ENCODE peak calls at places on chromosomes 12 and 14, in six cellular contexts. Q is MM.1S, J is GM23248, H is HCT116, L is GM23338, K is SK-N-SH. M is an unnamed sample.

GRCh38 chr12:99154264-99154982 is 493.1 kb upstream of the GARIN6 start:
- DNase-seq in K (no peak), L (peak; percentile 40), Q (no peak), H (no peak), J (no peak), M (no peak)

GRCh38 chr14:104801284-104802119 is 601 bp downstream of the ZBTB42 start:
- DNase-seq in H (no peak), J (no peak), K (peak; percentile 41), Q (no peak), L (no peak), M (peak; percentile 8)

GRCh38 chr12:67910360-67911292 is 78.6 kb upstream of the IFNG-AS1 start:
- DNase-seq in K (no peak), Q (no peak), H (no peak), J (peak; percentile 95), L (no peak), M (peak; percentile 97)

GRCh38 chr12:34166427-34167060 is 144.2 kb downstream of the ALG10 start:
- DNase-seq in L (no peak), Q (no peak), K (peak; percentile 4), H (no peak), J (no peak), M (no peak)

GRCh38 chr12:22018860-22019259 is 27.2 kb upstream of the CMAS start:
- DNase-seq in Q (peak; percentile 33), J (peak; percentile 23), H (no peak), L (no peak), K (no peak), M (peak; percentile 30)

GRCh38 chr14:95211721-95212504 is 54.6 kb upstream of the DICER1 start:
- DNase-seq in L (no peak), K (no peak), Q (no peak), J (no peak), H (no peak), M (no peak)

GRCh38 chr14:50106178-50106577 is 10.2 kb downstream of the VCPKMT start:
- DNase-seq in J (peak; percentile 19), L (no peak), K (no peak), H (no peak), Q (no peak), M (no peak)

GRCh38 chr12:57242329-57242690 is 8.7 kb downstream of the STAC3 start:
- DNase-seq in H (no peak), J (peak; percentile 21), L (no peak), Q (no peak), K (peak; percentile 64), M (no peak)

GRCh38 chr12:64760808-64761573 is 1.8 kb upstream of the GNS start:
- DNase-seq in K (no peak), Q (peak; percentile 24), J (no peak), L (no peak), H (no peak), M (no peak)

GRCh38 chr14:58152569-58152857 is 500 bp upstream of the ARMH4 start:
- DNase-seq in L (no peak), K (no peak), Q (no peak), H (no peak), J (no peak), M (peak; percentile 48)

GRCh38 chr12:29741342-29742241 is 42.1 kb downstream of the TMTC1 start:
- DNase-seq in J (peak; percentile 75), H (no peak), L (no peak), Q (no peak), K (no peak), M (no peak)

GRCh38 chr12:64171715-64172114 is 50.4 kb downstream of the KICS2 start:
- DNase-seq in L (no peak), J (peak; percentile 94), H (peak; percentile 79), Q (no peak), K (no peak), M (peak; percentile 88)

GRCh38 chr14:92315050-92315785 is 7.7 kb upstream of the SLC24A4 start:
- DNase-seq in J (no peak), K (no peak), H (no peak), L (no peak), Q (no peak), M (no peak)

GRCh38 chr12:7638064-7638763 is 27.5 kb downstream of the APOBEC1 start:
- DNase-seq in K (peak; percentile 14), H (no peak), L (peak; percentile 91), J (no peak), Q (peak; percentile 27), M (no peak)

GRCh38 chr12:126558810-126559209 is 1493.6 kb downstream of the AACS start:
- DNase-seq in K (no peak), H (no peak), J (no peak), L (no peak), Q (no peak), M (no peak)

GRCh38 chr14:80434574-80435321 is 223.4 kb upstream of the DIO2 start:
- DNase-seq in L (peak; percentile 16), Q (no peak), K (no peak), H (peak; percentile 1), J (peak; percentile 53), M (peak; percentile 91)
- H3K9me2 ChIP-seq in L (no peaks in the 10 kb centered on the region), Q (no peaks in the 10 kb centered on the region), K (no peaks in the 10 kb centered on the region), H (no peaks in the 10 kb centered on the region), J (no peaks in the 10 kb centered on the region), M (no peaks in the 10 kb centered on the region)

GRCh38 chr12:12890492-12890814 is 909 bp upstream of the GPRC5A start:
- DNase-seq in Q (no peak), J (no peak), H (no peak), K (peak; percentile 77), L (peak; percentile 34), M (no peak)

GRCh38 chr12:12891646-12892355 is 439 bp downstream of the GPRC5A start:
- DNase-seq in Q (no peak), H (no peak), J (peak; percentile 45), K (no peak), L (no peak), M (no peak)

GRCh38 chr12:12889701-12890100 is 1.7 kb upstream of the GPRC5A start:
- DNase-seq in K (no peak), J (no peak), Q (no peak), L (no peak), H (no peak), M (no peak)

GRCh38 chr12:12892670-12893290 is 1.4 kb downstream of the GPRC5A start:
- DNase-seq in H (no peak), K (no peak), L (peak; percentile 33), Q (no peak), J (no peak), M (peak; percentile 42)

DNA sequence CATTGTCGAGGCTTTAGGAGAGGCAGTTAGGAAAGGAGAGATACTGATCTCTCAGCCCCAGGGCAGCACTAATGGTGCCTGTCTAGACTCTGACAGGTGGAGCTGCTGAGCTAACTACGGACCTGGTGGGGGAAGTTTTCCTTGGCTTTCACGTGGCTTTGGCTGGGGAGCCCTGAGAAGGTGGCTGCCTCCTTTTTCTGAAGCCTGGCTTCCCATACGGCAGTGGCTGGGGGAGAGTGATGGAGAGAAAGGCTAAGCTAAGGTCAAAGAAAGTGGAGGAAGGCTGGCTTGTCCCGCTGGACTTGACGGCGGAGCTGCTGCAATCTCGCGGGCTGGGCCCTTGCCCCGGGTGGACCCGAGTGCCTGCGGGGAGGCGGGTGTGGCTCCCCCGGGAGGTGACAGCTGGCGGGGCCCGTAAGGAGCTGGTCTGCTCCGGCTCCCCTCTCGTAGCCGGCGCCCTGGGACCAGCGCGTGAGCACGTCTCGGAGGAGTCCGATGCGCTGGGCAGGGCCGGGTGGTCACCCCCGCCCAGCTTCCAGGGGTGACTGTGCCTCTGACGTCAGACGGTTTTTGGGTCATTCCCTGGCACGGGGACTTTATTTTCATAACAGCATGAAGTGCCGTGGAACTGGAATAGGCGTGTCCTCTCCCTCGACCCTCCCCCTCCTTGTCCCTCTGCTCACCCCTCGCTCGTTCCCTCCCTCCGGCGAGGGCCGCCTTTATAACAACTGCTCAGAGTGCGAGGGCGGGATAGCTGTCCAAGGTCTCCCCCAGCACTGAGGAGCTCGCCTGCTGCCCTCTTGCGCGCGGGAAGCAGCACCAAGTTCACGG is at the start of gene GPRC5A:
- DNase-seq in H (peak; percentile 96), K (peak; percentile 68), L (peak; percentile 79), Q (peak; percentile 52), J (peak; percentile 98), M (peak; percentile 97)
- H3K27ac ChIP-seq in H (peak within 1 kb of the TSS; percentile 93), K (peak within 1 kb of the TSS; percentile 23), L (no peak within 1 kb of the TSS), Q (no peak within 1 kb of the TSS), J (peak within 1 kb of the TSS; percentile 88), M (peak within 1 kb of the TSS; percentile 99)

GRCh38 chr14:37170993-37171392 is 1.4 kb downstream of the SLC25A21 start:
- DNase-seq in L (no peak), Q (no peak), J (no peak), K (no peak), H (no peak), M (no peak)

GRCh38 chr14:37167151-37168047 is 5.0 kb downstream of the SLC25A21 start:
- DNase-seq in J (no peak), Q (no peak), K (no peak), L (peak; percentile 91), H (no peak), M (no peak)

GRCh38 chr14:37165794-37166193 is 6.6 kb downstream of the SLC25A21 start:
- DNase-seq in L (no peak), H (no peak), Q (no peak), J (no peak), K (no peak), M (no peak)

GRCh38 chr14:37170237-37170636 is 2.2 kb downstream of the SLC25A21 start:
- DNase-seq in L (no peak), K (no peak), H (no peak), Q (no peak), J (no peak), M (no peak)

DNA sequence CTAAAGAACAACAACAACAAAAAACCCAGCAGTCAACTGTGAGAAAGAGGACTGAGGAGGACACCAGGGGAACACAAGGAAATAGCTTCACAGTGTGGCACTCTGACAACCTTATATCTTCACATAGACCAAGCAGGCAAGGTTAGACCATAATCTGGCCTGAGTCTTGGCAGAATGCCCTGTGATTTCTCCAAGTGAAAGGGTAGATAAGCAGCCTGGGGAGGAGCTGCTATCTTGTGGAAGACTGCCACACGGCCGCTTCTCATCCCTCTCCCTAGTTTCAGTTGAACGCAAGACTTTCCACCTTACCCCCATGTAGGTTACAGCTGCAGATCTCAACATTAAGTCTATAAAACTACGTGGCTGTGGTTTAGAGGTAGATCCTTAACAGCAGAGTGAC is 3.7 kb downstream of the SLC25A21 start:
- DNase-seq in K (no peak), Q (no peak), H (no peak), L (no peak), J (no peak), M (no peak)
- H3K4me3 ChIP-seq in K (no peak overlapping the region), Q (no peak overlapping the region), H (no peak overlapping the region), L (no peak overlapping the region), J (no peak overlapping the region), M (no peak overlapping the region)

GRCh38 chr12:118855858-118856257 is 125.5 kb upstream of the SRRM4 start:
- DNase-seq in L (no peak), K (no peak), H (no peak), Q (no peak), J (no peak), M (no peak)
- H3K9me2 ChIP-seq in L (no peaks in the 10 kb centered on the region), K (no peaks in the 10 kb centered on the region), H (no peaks in the 10 kb centered on the region), Q (no peaks in the 10 kb centered on the region), J (no peaks in the 10 kb centered on the region), M (no peaks in the 10 kb centered on the region)

DNA sequence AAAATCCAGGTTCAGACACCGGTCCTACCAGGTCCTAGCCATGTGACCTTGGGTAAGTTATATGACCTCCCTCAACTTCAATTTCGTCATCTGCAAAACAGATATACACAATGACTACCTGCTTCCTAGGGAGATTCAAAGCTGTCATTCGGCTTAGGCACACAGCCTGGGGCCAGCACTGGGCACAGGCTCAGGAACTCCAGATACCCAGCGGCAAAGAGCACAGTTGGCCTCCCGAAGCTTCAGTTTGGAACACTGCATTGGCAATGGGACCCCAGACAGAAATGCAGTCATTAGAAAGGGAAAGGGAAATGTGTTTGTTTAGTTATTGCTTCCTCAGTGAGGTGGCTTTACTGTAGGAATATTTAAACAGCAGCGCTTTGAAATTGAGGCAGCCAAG is 11.4 kb downstream of the PLEKHG6 start:
- DNase-seq in Q (no peak), L (no peak), K (no peak), H (no peak), J (peak; percentile 0), M (peak; percentile 57)
- H3K27ac ChIP-seq in Q (no peak overlapping the region), L (peak overlapping the region; percentile 88), K (no peak overlapping the region), H (no peak overlapping the region), J (no peak overlapping the region), M (peak overlapping the region; percentile 62)

GRCh38 chr12:129016159-129016558 is 162.9 kb downstream of the GLT1D1 start:
- DNase-seq in J (no peak), L (no peak), H (no peak), K (no peak), Q (no peak), M (no peak)
- H3K4me3 ChIP-seq in J (no peak overlapping the region), L (no peak overlapping the region), H (no peak overlapping the region), K (no peak overlapping the region), Q (no peak overlapping the region), M (no peak overlapping the region)

M was measured in PC-3.